ENCODE peak calls at places on chromosomes 16 and 17, in five cellular contexts. H is central memory CD4-positive, alpha-beta T cell; P is AG09319; J is stomach; L is activated T-helper 1 cell treated with anti-CD3 and anti-CD28 coated beads, Interleukin-12 subunit alpha, Interleukin-12 subunit beta, Interleukin-2, Interleukin-4 antibody, amounts not matched to agents 30 ng/mL and 10 ng/mL and 1 ng/mL, durations not matched to agents 14 hours and 24 hours and 36 hours. T is an unnamed sample.

GRCh38 chr17:17129466-17129865 is 76.7 kb downstream of the PLD6 start:
- DNase-seq in H (no peak), P (no peak), J (no peak), L (no peak), T (peak)

GRCh38 chr16:3050487-3050886 is 4.1 kb downstream of the MMP25 start:
- DNase-seq in H (no peak), P (no peak), J (no peak), L (no peak), T (no peak)

GRCh38 chr17:29613856-29614255 is 8.9 kb downstream of the CORO6 start:
- DNase-seq in H (no peak), P (no peak), J (no peak), L (no peak), T (no peak)

GRCh38 chr17:50583636-50584035 is 23.1 kb downstream of the CACNA1G start:
- DNase-seq in H (no peak), P (no peak), J (no peak), L (no peak), T (peak)

GRCh38 chr17:57913576-57914273 is 41.5 kb downstream of the CUEDC1 start:
- DNase-seq in H (no peak), P (no peak), J (no peak), L (no peak), T (no peak)

GRCh38 chr17:17447264-17447663 is 29.5 kb upstream of the MED9 start:
- DNase-seq in H (no peak), P (no peak), J (no peak), L (no peak), T (no peak)

GRCh38 chr17:75661531-75661930 is 5.4 kb downstream of the RECQL5 start:
- DNase-seq in H (no peak), P (no peak), J (no peak), L (no peak), T (no peak)

GRCh38 chr16:88359008-88359407 is 23.8 kb upstream of the ZNF469 start:
- DNase-seq in H (no peak), P (no peak), J (no peak), L (no peak), T (no peak)

GRCh38 chr16:57818377-57819055 is 16.2 kb upstream of the KIFC3 start:
- DNase-seq in H (no peak), P (no peak), J (peak), L (no peak), T (no peak)

GRCh38 chr17:58317421-58318064 is 11.1 kb downstream of the TSPOAP1 start:
- DNase-seq in H (peak), P (no peak), J (peak), L (peak), T (peak)

GRCh38 chr17:73586921-73587680 is 57.1 kb downstream of the SDK2 start:
- DNase-seq in H (no peak), P (no peak), J (no peak), L (no peak), T (peak)

GRCh38 chr17:74567397-74567796 is at the start of gene CD300H:
- DNase-seq in H (no peak), P (no peak), J (no peak), L (no peak), T (no peak)

GRCh38 chr16:89155851-89156739 is 15.5 kb upstream of the CDH15 start:
- DNase-seq in H (no peak), P (no peak), J (peak), L (no peak), T (no peak)

GRCh38 chr16:49463529-49463928 is 89.9 kb downstream of the C16orf78 start:
- DNase-seq in H (peak), P (no peak), J (peak), L (peak), T (peak)

GRCh38 chr17:42653179-42654124 is 5.6 kb upstream of the TUBG2 start:
- DNase-seq in H (no peak), P (peak), J (no peak), L (no peak), T (peak)

GRCh38 chr16:14289692-14290340 is 218.7 kb downstream of the MRTFB start:
- DNase-seq in H (no peak), P (no peak), J (peak), L (no peak), T (no peak)

GRCh38 chr16:27758544-27758943 is 208.6 kb downstream of the KATNIP start:
- DNase-seq in H (no peak), P (no peak), J (no peak), L (no peak), T (no peak)

GRCh38 chr16:35795361-35796029 is 2336.1 kb downstream of the TP53TG3F start:
- DNase-seq in H (no peak), P (no peak), J (no peak), L (no peak), T (no peak)

GRCh38 chr16:19810817-19811731 is 73.6 kb downstream of the GPRC5B start:
- DNase-seq in H (no peak), P (peak), J (no peak), L (no peak), T (peak)

GRCh38 chr16:89322381-89323119 is 105.0 kb downstream of the ZNF778 start:
- DNase-seq in H (no peak), P (peak), J (no peak), L (no peak), T (peak)

GRCh38 chr17:58315750-58316149 is 12.8 kb downstream of the TSPOAP1 start:
- DNase-seq in H (no peak), P (no peak), J (peak), L (no peak), T (no peak)

GRCh38 chr17:56934280-56934679 is 20.4 kb upstream of the TRIM25 start:
- DNase-seq in H (no peak), P (no peak), J (no peak), L (no peak), T (no peak)

GRCh38 chr17:10384175-10384574 is 11.4 kb upstream of the MYH13 start:
- DNase-seq in H (no peak), P (no peak), J (no peak), L (no peak), T (peak)

GRCh38 chr16:67736858-67737257 is 17.7 kb upstream of the GFOD2 start:
- DNase-seq in H (no peak), P (no peak), J (peak), L (no peak), T (no peak)

GRCh38 chr17:74140282-74140681 is 63.2 kb upstream of the RPL38 start:
- DNase-seq in H (no peak), P (no peak), J (no peak), L (no peak), T (no peak)

GRCh38 chr17:33435716-33436301 is 142.7 kb upstream of the ASIC2 start:
- DNase-seq in H (no peak), P (no peak), J (no peak), L (no peak), T (no peak)

GRCh38 chr17:46764709-46765401 is 53.6 kb downstream of the WNT3 start:
- DNase-seq in H (no peak), P (peak), J (peak), L (no peak), T (no peak)

GRCh38 chr17:83046759-83047478 is 32.5 kb upstream of the METRNL start:
- DNase-seq in H (no peak), P (no peak), J (no peak), L (no peak), T (no peak)

GRCh38 chr16:84062734-84063640 is 20.4 kb upstream of the SLC38A8 start:
- DNase-seq in H (peak), P (peak), J (peak), L (peak), T (peak)

GRCh38 chr17:72305964-72306551 is 185.2 kb downstream of the SOX9 start:
- DNase-seq in H (no peak), P (no peak), J (no peak), L (no peak), T (no peak)

GRCh38 chr17:5933430-5933829 is 136.7 kb upstream of the WSCD1 start:
- DNase-seq in H (no peak), P (no peak), J (no peak), L (no peak), T (no peak)

GRCh38 chr16:75445298-75445697 is 12.0 kb upstream of the CFDP1 start:
- DNase-seq in H (no peak), P (no peak), J (no peak), L (no peak), T (no peak)

GRCh38 chr17:68705331-68706166 is 104.4 kb upstream of the FAM20A start:
- DNase-seq in H (no peak), P (peak), J (no peak), L (no peak), T (peak)

GRCh38 chr16:2090819-2091721 is 43.3 kb downstream of the TSC2 start:
- DNase-seq in H (peak), P (no peak), J (peak), L (no peak), T (peak)

GRCh38 chr17:80153004-80153403 is 6.1 kb upstream of the EIF4A3 start:
- DNase-seq in H (no peak), P (no peak), J (no peak), L (no peak), T (no peak)

GRCh38 chr16:2952679-2953078 is 11.4 kb upstream of the KREMEN2 start:
- DNase-seq in H (no peak), P (no peak), J (no peak), L (no peak), T (no peak)

T was measured in left kidney.